ENCODE peak calls at places on chromosomes 3 and 15, in four cellular contexts. One of them, this sample, is unnamed.
A peak's percentile ranks its signal among the peaks of the same experiment; 100 is the strongest.

GRCh38 chr3:147572970-147573340 is 163.8 kb downstream of the ZIC1 start:
- DNase-seq in OCI-LY7: no peak
- DNase-seq in cardiac muscle cell: no peak
- DNase-seq in naive thymus-derived CD4-positive, alpha-beta T cell: no peak
- DNase-seq in this sample: no peak

GRCh38 chr3:31688847-31689246 is 156.1 kb downstream of the STT3B start:
- DNase-seq in OCI-LY7: no peak
- DNase-seq in cardiac muscle cell: no peak
- DNase-seq in naive thymus-derived CD4-positive, alpha-beta T cell: no peak
- DNase-seq in this sample: no peak

GRCh38 chr15:76431936-76432335 is 95.4 kb downstream of the ISL2 start:
- DNase-seq in OCI-LY7: no peak
- DNase-seq in cardiac muscle cell: peak; percentile 69
- DNase-seq in naive thymus-derived CD4-positive, alpha-beta T cell: no peak
- DNase-seq in this sample: no peak

GRCh38 chr15:92316586-92317295 is 76.9 kb upstream of the ST8SIA2 start:
- DNase-seq in OCI-LY7: no peak
- DNase-seq in cardiac muscle cell: no peak
- DNase-seq in naive thymus-derived CD4-positive, alpha-beta T cell: no peak
- DNase-seq in this sample: no peak

GRCh38 chr3:72287941-72288340 is 503.0 kb upstream of the PROK2 start:
- DNase-seq in OCI-LY7: no peak
- DNase-seq in cardiac muscle cell: no peak
- DNase-seq in naive thymus-derived CD4-positive, alpha-beta T cell: no peak
- DNase-seq in this sample: no peak

GRCh38 chr15:58726867-58727266 is 22.6 kb downstream of the ADAM10 start:
- DNase-seq in OCI-LY7: peak; percentile 19
- DNase-seq in cardiac muscle cell: no peak
- DNase-seq in naive thymus-derived CD4-positive, alpha-beta T cell: no peak
- DNase-seq in this sample: no peak

GRCh38 chr3:132222868-132223538 is 94.2 kb upstream of the ACP3 start:
- DNase-seq in OCI-LY7: no peak
- DNase-seq in cardiac muscle cell: no peak
- DNase-seq in naive thymus-derived CD4-positive, alpha-beta T cell: no peak
- DNase-seq in this sample: no peak

GRCh38 chr3:152825566-152825965 is 9.4 kb upstream of the P2RY1 start:
- DNase-seq in OCI-LY7: no peak
- DNase-seq in cardiac muscle cell: no peak
- DNase-seq in naive thymus-derived CD4-positive, alpha-beta T cell: no peak
- DNase-seq in this sample: no peak

GRCh38 chr15:74809951-74810350 is 2.7 kb upstream of the LMAN1L start:
- DNase-seq in OCI-LY7: no peak
- DNase-seq in cardiac muscle cell: no peak
- DNase-seq in naive thymus-derived CD4-positive, alpha-beta T cell: no peak
- DNase-seq in this sample: no peak

GRCh38 chr3:56724580-56725142 is 41.6 kb upstream of the TASOR start:
- DNase-seq in OCI-LY7: no peak
- DNase-seq in cardiac muscle cell: peak; percentile 2
- DNase-seq in naive thymus-derived CD4-positive, alpha-beta T cell: no peak
- DNase-seq in this sample: no peak

GRCh38 chr3:40070816-40071215 is 238.7 kb upstream of the EIF1B start:
- DNase-seq in OCI-LY7: no peak
- DNase-seq in cardiac muscle cell: no peak
- DNase-seq in naive thymus-derived CD4-positive, alpha-beta T cell: no peak
- DNase-seq in this sample: no peak

GRCh38 chr15:63663906-63664305 is 66.7 kb downstream of the FBXL22 start:
- DNase-seq in OCI-LY7: no peak
- DNase-seq in cardiac muscle cell: no peak
- DNase-seq in naive thymus-derived CD4-positive, alpha-beta T cell: no peak
- DNase-seq in this sample: no peak

GRCh38 chr3:33007776-33008175 is 56.3 kb downstream of the CCR4 start:
- DNase-seq in OCI-LY7: no peak
- DNase-seq in cardiac muscle cell: no peak
- DNase-seq in naive thymus-derived CD4-positive, alpha-beta T cell: no peak
- DNase-seq in this sample: no peak

GRCh38 chr3:58028902-58029301 is 20.7 kb downstream of the FLNB start:
- DNase-seq in OCI-LY7: no peak
- DNase-seq in cardiac muscle cell: no peak
- DNase-seq in naive thymus-derived CD4-positive, alpha-beta T cell: no peak
- DNase-seq in this sample: no peak

GRCh38 chr15:78390823-78391222 is 47.2 kb upstream of the IREB2 start:
- DNase-seq in OCI-LY7: no peak
- DNase-seq in cardiac muscle cell: no peak
- DNase-seq in naive thymus-derived CD4-positive, alpha-beta T cell: no peak
- DNase-seq in this sample: no peak

GRCh38 chr3:171282041-171282440 is 178.2 kb downstream of the TNIK start:
- DNase-seq in OCI-LY7: no peak
- DNase-seq in cardiac muscle cell: no peak
- DNase-seq in naive thymus-derived CD4-positive, alpha-beta T cell: no peak
- DNase-seq in this sample: no peak

GRCh38 chr3:113070226-113071220 is 79.7 kb downstream of the GTPBP8 start:
- DNase-seq in OCI-LY7: no peak
- DNase-seq in cardiac muscle cell: no peak
- DNase-seq in naive thymus-derived CD4-positive, alpha-beta T cell: no peak
- DNase-seq in this sample: no peak

GRCh38 chr15:101496198-101496986 is 6.9 kb upstream of the PCSK6 start:
- DNase-seq in OCI-LY7: no peak
- DNase-seq in cardiac muscle cell: peak; percentile 45
- DNase-seq in naive thymus-derived CD4-positive, alpha-beta T cell: no peak
- DNase-seq in this sample: no peak

GRCh38 chr3:45567730-45568172 is 26.8 kb upstream of the LIMD1 start:
- DNase-seq in OCI-LY7: peak; percentile 52
- DNase-seq in cardiac muscle cell: no peak
- DNase-seq in naive thymus-derived CD4-positive, alpha-beta T cell: peak; percentile 29
- DNase-seq in this sample: no peak

GRCh38 chr3:10526366-10526765 is 21.0 kb upstream of the ATP2B2 start:
- DNase-seq in OCI-LY7: no peak
- DNase-seq in cardiac muscle cell: no peak
- DNase-seq in naive thymus-derived CD4-positive, alpha-beta T cell: no peak
- DNase-seq in this sample: no peak

DNA sequence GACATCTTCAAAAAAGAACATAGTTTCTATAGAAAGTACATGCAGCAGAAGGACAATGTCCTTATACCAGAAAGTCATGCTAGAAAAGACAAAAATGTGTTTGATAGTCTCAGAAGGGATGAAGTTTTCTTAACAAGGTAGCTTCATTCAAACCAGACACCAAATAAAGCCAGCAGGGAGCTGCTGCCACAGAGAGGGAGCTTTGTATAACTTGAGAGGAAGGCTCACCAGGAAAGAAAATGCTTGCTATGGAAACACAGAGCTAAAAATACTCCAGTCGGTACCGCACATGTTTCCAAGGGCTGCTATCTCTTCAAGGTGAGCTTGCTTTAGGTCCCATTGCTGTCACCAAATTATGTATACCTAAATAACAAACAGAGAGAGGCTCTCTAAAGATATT is 1074.8 kb upstream of the ALCAM start:
- DNase-seq in OCI-LY7: peak; percentile 8
- DNase-seq in cardiac muscle cell: peak; percentile 41
- DNase-seq in naive thymus-derived CD4-positive, alpha-beta T cell: no peak
- DNase-seq in this sample: no peak
- H3K27ac ChIP-seq in OCI-LY7: no peak overlapping the region
- H3K27ac ChIP-seq in cardiac muscle cell: peak overlapping the region; percentile 42
- H3K27ac ChIP-seq in naive thymus-derived CD4-positive, alpha-beta T cell: no peak overlapping the region
- H3K27ac ChIP-seq in this sample: no peak overlapping the region

GRCh38 chr3:69012836-69013255 is 638 bp downstream of the EOGT start:
- DNase-seq in OCI-LY7: peak; percentile 20
- DNase-seq in cardiac muscle cell: peak; percentile 72
- DNase-seq in naive thymus-derived CD4-positive, alpha-beta T cell: peak; percentile 11
- DNase-seq in this sample: no peak
- H3K4me1 ChIP-seq in OCI-LY7: peaks cover 13% of the 10 kb centered on the region
- H3K4me1 ChIP-seq in cardiac muscle cell: peaks cover 2% of the 10 kb centered on the region
- H3K4me1 ChIP-seq in naive thymus-derived CD4-positive, alpha-beta T cell: peaks cover 12% of the 10 kb centered on the region
- H3K4me1 ChIP-seq in this sample: peaks cover 6% of the 10 kb centered on the region

GRCh38 chr3:17320266-17320665 is 422.2 kb downstream of the TBC1D5 start:
- DNase-seq in OCI-LY7: no peak
- DNase-seq in cardiac muscle cell: no peak
- DNase-seq in naive thymus-derived CD4-positive, alpha-beta T cell: no peak
- DNase-seq in this sample: no peak
- H3K4me3 ChIP-seq in OCI-LY7: no peak overlapping the region
- H3K4me3 ChIP-seq in cardiac muscle cell: no peak overlapping the region
- H3K4me3 ChIP-seq in naive thymus-derived CD4-positive, alpha-beta T cell: no peak overlapping the region
- H3K4me3 ChIP-seq in this sample: no peak overlapping the region

GRCh38 chr3:15361494-15362214 is 29.3 kb upstream of the SH3BP5 start:
- DNase-seq in OCI-LY7: peak; percentile 67
- DNase-seq in cardiac muscle cell: no peak
- DNase-seq in naive thymus-derived CD4-positive, alpha-beta T cell: no peak
- DNase-seq in this sample: no peak
- H3K27ac ChIP-seq in OCI-LY7: peak overlapping the region; percentile 84
- H3K27ac ChIP-seq in cardiac muscle cell: no peak overlapping the region
- H3K27ac ChIP-seq in naive thymus-derived CD4-positive, alpha-beta T cell: no peak overlapping the region
- H3K27ac ChIP-seq in this sample: no peak overlapping the region

DNA sequence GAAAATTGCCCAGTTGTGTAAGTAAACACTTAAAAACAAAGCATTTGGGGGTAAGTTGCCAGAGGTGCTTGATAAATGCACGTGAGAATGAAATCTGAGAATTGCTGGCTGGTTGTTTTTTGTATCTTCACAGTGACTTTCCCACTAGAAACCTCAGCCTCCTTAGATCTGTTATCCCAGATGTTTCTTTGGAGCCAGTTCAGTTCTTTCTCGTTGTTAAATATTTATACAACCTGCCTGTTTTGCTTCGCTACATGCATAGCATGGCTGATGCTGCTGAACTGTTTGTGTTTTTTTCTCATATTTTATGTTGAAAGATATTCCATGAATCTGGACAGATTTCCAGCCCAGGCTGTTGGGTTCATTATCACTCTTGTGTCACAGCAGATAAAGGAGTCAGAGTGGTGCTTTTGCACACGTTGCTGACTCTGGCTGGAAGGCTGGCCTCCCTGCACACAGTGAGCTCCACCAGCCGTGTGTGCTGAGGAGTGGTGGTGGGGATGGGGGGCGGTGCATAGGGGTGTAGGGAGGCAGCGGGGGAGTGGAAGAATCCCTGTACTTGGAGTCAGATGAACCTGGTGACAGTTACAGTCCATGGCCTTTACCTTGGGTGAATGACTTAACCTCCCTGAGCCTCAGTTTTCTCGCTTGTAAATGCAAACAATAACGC is 80.3 kb downstream of the ARNT2 start:
- DNase-seq in OCI-LY7: no peak
- DNase-seq in cardiac muscle cell: no peak
- DNase-seq in naive thymus-derived CD4-positive, alpha-beta T cell: no peak
- DNase-seq in this sample: no peak
- H3K4me1 ChIP-seq in OCI-LY7: no peaks in the 10 kb centered on the region
- H3K4me1 ChIP-seq in cardiac muscle cell: no peaks in the 10 kb centered on the region
- H3K4me1 ChIP-seq in naive thymus-derived CD4-positive, alpha-beta T cell: no peaks in the 10 kb centered on the region
- H3K4me1 ChIP-seq in this sample: no peaks in the 10 kb centered on the region

DNA sequence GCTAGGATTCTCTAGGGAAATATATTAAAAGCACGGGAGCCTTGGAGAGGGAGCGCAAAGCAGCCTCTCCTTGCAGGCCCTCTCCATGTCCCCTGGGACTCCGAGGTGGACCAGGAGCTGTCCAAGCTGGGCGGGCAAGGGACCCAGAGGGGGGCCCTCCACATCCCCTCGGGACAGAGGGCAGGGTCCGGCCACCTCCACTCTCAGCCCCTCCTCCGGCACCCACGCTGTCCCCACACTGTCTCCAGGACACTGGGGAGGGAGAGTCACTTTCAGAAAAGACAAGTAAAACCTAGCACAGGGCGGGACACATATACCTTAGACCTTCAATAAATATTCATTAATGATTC is 77.5 kb upstream of the RNF7 start:
- DNase-seq in OCI-LY7: no peak
- DNase-seq in cardiac muscle cell: no peak
- DNase-seq in naive thymus-derived CD4-positive, alpha-beta T cell: no peak
- DNase-seq in this sample: no peak
- H3K4me3 ChIP-seq in OCI-LY7: no peak overlapping the region
- H3K4me3 ChIP-seq in cardiac muscle cell: peak overlapping the region; percentile 37
- H3K4me3 ChIP-seq in naive thymus-derived CD4-positive, alpha-beta T cell: no peak overlapping the region
- H3K4me3 ChIP-seq in this sample: no peak overlapping the region

GRCh38 chr3:66390013-66390412 is 110.8 kb downstream of the LRIG1 start:
- DNase-seq in OCI-LY7: peak; percentile 70
- DNase-seq in cardiac muscle cell: no peak
- DNase-seq in naive thymus-derived CD4-positive, alpha-beta T cell: no peak
- DNase-seq in this sample: no peak
- H3K27ac ChIP-seq in OCI-LY7: peak overlapping the region; percentile 64
- H3K27ac ChIP-seq in cardiac muscle cell: no peak overlapping the region
- H3K27ac ChIP-seq in naive thymus-derived CD4-positive, alpha-beta T cell: no peak overlapping the region
- H3K27ac ChIP-seq in this sample: no peak overlapping the region

GRCh38 chr3:71129611-71130515 is 453.7 kb downstream of the FOXP1 start:
- DNase-seq in OCI-LY7: peak; percentile 57
- DNase-seq in cardiac muscle cell: no peak
- DNase-seq in naive thymus-derived CD4-positive, alpha-beta T cell: peak; percentile 61
- DNase-seq in this sample: peak; percentile 26

GRCh38 chr3:71128951-71129350 is 454.6 kb downstream of the FOXP1 start:
- DNase-seq in OCI-LY7: no peak
- DNase-seq in cardiac muscle cell: no peak
- DNase-seq in naive thymus-derived CD4-positive, alpha-beta T cell: no peak
- DNase-seq in this sample: no peak

GRCh38 chr3:71125729-71126128 is 457.8 kb downstream of the FOXP1 start:
- DNase-seq in OCI-LY7: no peak
- DNase-seq in cardiac muscle cell: no peak
- DNase-seq in naive thymus-derived CD4-positive, alpha-beta T cell: no peak
- DNase-seq in this sample: no peak

GRCh38 chr3:71127463-71128243 is 455.9 kb downstream of the FOXP1 start:
- DNase-seq in OCI-LY7: peak; percentile 44
- DNase-seq in cardiac muscle cell: peak; percentile 61
- DNase-seq in naive thymus-derived CD4-positive, alpha-beta T cell: peak; percentile 50
- DNase-seq in this sample: peak; percentile 39

GRCh38 chr3:71127052-71127451 is 456.5 kb downstream of the FOXP1 start:
- DNase-seq in OCI-LY7: peak; percentile 37
- DNase-seq in cardiac muscle cell: no peak
- DNase-seq in naive thymus-derived CD4-positive, alpha-beta T cell: no peak
- DNase-seq in this sample: no peak
- H3K4me1 ChIP-seq in OCI-LY7: peaks cover 53% of the 10 kb centered on the region
- H3K4me1 ChIP-seq in cardiac muscle cell: peaks cover 63% of the 10 kb centered on the region
- H3K4me1 ChIP-seq in naive thymus-derived CD4-positive, alpha-beta T cell: peaks cover 43% of the 10 kb centered on the region
- H3K4me1 ChIP-seq in this sample: peaks cover 54% of the 10 kb centered on the region

GRCh38 chr3:186998937-186999368 is 68.6 kb downstream of the ST6GAL1 start:
- DNase-seq in OCI-LY7: peak; percentile 69
- DNase-seq in cardiac muscle cell: no peak
- DNase-seq in naive thymus-derived CD4-positive, alpha-beta T cell: no peak
- DNase-seq in this sample: no peak
- H3K4me3 ChIP-seq in OCI-LY7: peak overlapping the region; percentile 77
- H3K4me3 ChIP-seq in cardiac muscle cell: no peak overlapping the region
- H3K4me3 ChIP-seq in naive thymus-derived CD4-positive, alpha-beta T cell: no peak overlapping the region
- H3K4me3 ChIP-seq in this sample: no peak overlapping the region

GRCh38 chr3:179526989-179527391 is 35.7 kb upstream of the ACTL6A start:
- DNase-seq in OCI-LY7: no peak
- DNase-seq in cardiac muscle cell: peak; percentile 42
- DNase-seq in naive thymus-derived CD4-positive, alpha-beta T cell: no peak
- DNase-seq in this sample: no peak

GRCh38 chr3:179528786-179529185 is 33.9 kb upstream of the ACTL6A start:
- DNase-seq in OCI-LY7: no peak
- DNase-seq in cardiac muscle cell: no peak
- DNase-seq in naive thymus-derived CD4-positive, alpha-beta T cell: no peak
- DNase-seq in this sample: no peak

GRCh38 chr3:179526482-179526881 is 36.2 kb upstream of the ACTL6A start:
- DNase-seq in OCI-LY7: no peak
- DNase-seq in cardiac muscle cell: no peak
- DNase-seq in naive thymus-derived CD4-positive, alpha-beta T cell: no peak
- DNase-seq in this sample: no peak
- H3K27ac ChIP-seq in OCI-LY7: no peak overlapping the region
- H3K27ac ChIP-seq in cardiac muscle cell: no peak overlapping the region
- H3K27ac ChIP-seq in naive thymus-derived CD4-positive, alpha-beta T cell: no peak overlapping the region
- H3K27ac ChIP-seq in this sample: no peak overlapping the region